ENCODE peak calls at places on chromosomes 13 and 19, in seven cellular contexts. One of them, this sample, is unnamed.
A peak's percentile ranks its signal among the peaks of the same experiment; 100 is the strongest.

GRCh38 chr19:44745386-44745831 is 3.1 kb upstream of the BCL3 start:
- DNase-seq in mucosa of descending colon: peak; percentile 90
- DNase-seq in fibroblast of lung: peak; percentile 81
- DNase-seq in adrenal gland: peak; percentile 80
- DNase-seq in DND-41: no peak
- DNase-seq in esophagus squamous epithelium: no peak
- DNase-seq in heart left ventricle: peak; percentile 84
- DNase-seq in this sample: peak; percentile 79

GRCh38 chr19:1069009-1069779 is 2.2 kb downstream of the ARHGAP45 start:
- DNase-seq in mucosa of descending colon: peak; percentile 92
- DNase-seq in fibroblast of lung: no peak
- DNase-seq in adrenal gland: peak; percentile 66
- DNase-seq in DND-41: peak; percentile 59
- DNase-seq in esophagus squamous epithelium: no peak
- DNase-seq in heart left ventricle: peak; percentile 88
- DNase-seq in this sample: peak; percentile 50

GRCh38 chr13:80529734-80530133 is 188.8 kb upstream of the SPRY2 start:
- DNase-seq in mucosa of descending colon: no peak
- DNase-seq in fibroblast of lung: no peak
- DNase-seq in adrenal gland: no peak
- DNase-seq in DND-41: no peak
- DNase-seq in esophagus squamous epithelium: no peak
- DNase-seq in heart left ventricle: no peak
- DNase-seq in this sample: no peak

GRCh38 chr13:104296301-104296700 is 1230.1 kb upstream of the SLC10A2 start:
- DNase-seq in mucosa of descending colon: no peak
- DNase-seq in fibroblast of lung: no peak
- DNase-seq in adrenal gland: no peak
- DNase-seq in DND-41: no peak
- DNase-seq in esophagus squamous epithelium: no peak
- DNase-seq in heart left ventricle: no peak
- DNase-seq in this sample: no peak

GRCh38 chr19:50459067-50459456 is 17.2 kb upstream of the EMC10 start:
- DNase-seq in mucosa of descending colon: no peak
- DNase-seq in fibroblast of lung: no peak
- DNase-seq in adrenal gland: no peak
- DNase-seq in DND-41: no peak
- DNase-seq in esophagus squamous epithelium: no peak
- DNase-seq in heart left ventricle: no peak
- DNase-seq in this sample: no peak

GRCh38 chr13:79451500-79451962 is 29.4 kb upstream of the NDFIP2 start:
- DNase-seq in mucosa of descending colon: peak; percentile 58
- DNase-seq in fibroblast of lung: peak; percentile 71
- DNase-seq in adrenal gland: peak; percentile 57
- DNase-seq in DND-41: peak; percentile 92
- DNase-seq in esophagus squamous epithelium: no peak
- DNase-seq in heart left ventricle: no peak
- DNase-seq in this sample: no peak

GRCh38 chr19:51664997-51665396 is 18.4 kb upstream of the SIGLEC14 start:
- DNase-seq in mucosa of descending colon: no peak
- DNase-seq in fibroblast of lung: peak; percentile 4
- DNase-seq in adrenal gland: no peak
- DNase-seq in DND-41: no peak
- DNase-seq in esophagus squamous epithelium: no peak
- DNase-seq in heart left ventricle: no peak
- DNase-seq in this sample: no peak

GRCh38 chr13:49086711-49087110 is 111.0 kb downstream of the FNDC3A start:
- DNase-seq in mucosa of descending colon: no peak
- DNase-seq in fibroblast of lung: peak; percentile 74
- DNase-seq in adrenal gland: no peak
- DNase-seq in DND-41: no peak
- DNase-seq in esophagus squamous epithelium: no peak
- DNase-seq in heart left ventricle: no peak
- DNase-seq in this sample: no peak

DNA sequence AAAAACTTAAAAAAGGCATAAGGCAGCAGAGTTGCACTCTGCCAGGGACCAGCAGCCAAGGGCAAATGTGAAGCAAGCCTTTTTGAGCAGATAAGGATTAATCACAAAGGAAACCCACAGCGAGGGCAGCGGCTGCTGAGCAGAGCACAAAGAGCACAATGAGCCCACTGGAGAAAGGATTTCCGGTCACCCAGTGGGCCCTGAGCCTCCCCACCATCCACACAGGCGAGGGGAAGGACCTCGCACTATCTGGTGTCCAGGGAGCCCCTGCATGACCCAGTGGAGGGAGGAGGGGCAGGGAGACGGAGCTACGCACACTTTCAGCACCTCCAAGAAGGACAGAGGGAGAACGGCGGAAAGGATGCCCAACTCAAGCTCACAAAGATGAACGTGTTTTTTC is 40.0 kb downstream of the COL4A1 start:
- DNase-seq in mucosa of descending colon: no peak
- DNase-seq in fibroblast of lung: no peak
- DNase-seq in adrenal gland: no peak
- DNase-seq in DND-41: no peak
- DNase-seq in esophagus squamous epithelium: no peak
- DNase-seq in heart left ventricle: no peak
- DNase-seq in this sample: no peak
- H3K4me1 ChIP-seq in mucosa of descending colon: peaks cover 8% of the 10 kb centered on the region
- H3K4me1 ChIP-seq in fibroblast of lung: peaks cover 33% of the 10 kb centered on the region
- H3K4me1 ChIP-seq in adrenal gland: peaks cover 12% of the 10 kb centered on the region
- H3K4me1 ChIP-seq in DND-41: no peaks in the 10 kb centered on the region
- H3K4me1 ChIP-seq in esophagus squamous epithelium: peaks cover under 1% of the 10 kb centered on the region
- H3K4me1 ChIP-seq in heart left ventricle: peaks cover 88% of the 10 kb centered on the region
- H3K4me1 ChIP-seq in this sample: peaks cover 92% of the 10 kb centered on the region

GRCh38 chr19:37362733-37363132 is 8.2 kb upstream of the ZNF527 start:
- DNase-seq in mucosa of descending colon: no peak
- DNase-seq in fibroblast of lung: no peak
- DNase-seq in adrenal gland: no peak
- DNase-seq in DND-41: no peak
- DNase-seq in esophagus squamous epithelium: no peak
- DNase-seq in heart left ventricle: no peak
- DNase-seq in this sample: no peak
- TF ChIP-seq CTCF in mucosa of descending colon: no peak
- TF ChIP-seq CTCF in fibroblast of lung: no peak
- TF ChIP-seq CTCF in adrenal gland: no peak
- TF ChIP-seq CTCF in DND-41: no peak
- TF ChIP-seq CTCF in esophagus squamous epithelium: no peak
- TF ChIP-seq CTCF in heart left ventricle: no peak
- TF ChIP-seq CTCF in this sample: no peak

GRCh38 chr13:41326661-41327060 is 15.6 kb downstream of the NAA16 start:
- DNase-seq in mucosa of descending colon: no peak
- DNase-seq in fibroblast of lung: no peak
- DNase-seq in adrenal gland: no peak
- DNase-seq in DND-41: no peak
- DNase-seq in esophagus squamous epithelium: no peak
- DNase-seq in heart left ventricle: no peak
- DNase-seq in this sample: no peak
- H3K4me1 ChIP-seq in mucosa of descending colon: no peaks in the 10 kb centered on the region
- H3K4me1 ChIP-seq in fibroblast of lung: no peaks in the 10 kb centered on the region
- H3K4me1 ChIP-seq in adrenal gland: peaks cover 12% of the 10 kb centered on the region
- H3K4me1 ChIP-seq in DND-41: no peaks in the 10 kb centered on the region
- H3K4me1 ChIP-seq in esophagus squamous epithelium: no peaks in the 10 kb centered on the region
- H3K4me1 ChIP-seq in heart left ventricle: peaks cover 18% of the 10 kb centered on the region
- H3K4me1 ChIP-seq in this sample: no peaks in the 10 kb centered on the region

DNA sequence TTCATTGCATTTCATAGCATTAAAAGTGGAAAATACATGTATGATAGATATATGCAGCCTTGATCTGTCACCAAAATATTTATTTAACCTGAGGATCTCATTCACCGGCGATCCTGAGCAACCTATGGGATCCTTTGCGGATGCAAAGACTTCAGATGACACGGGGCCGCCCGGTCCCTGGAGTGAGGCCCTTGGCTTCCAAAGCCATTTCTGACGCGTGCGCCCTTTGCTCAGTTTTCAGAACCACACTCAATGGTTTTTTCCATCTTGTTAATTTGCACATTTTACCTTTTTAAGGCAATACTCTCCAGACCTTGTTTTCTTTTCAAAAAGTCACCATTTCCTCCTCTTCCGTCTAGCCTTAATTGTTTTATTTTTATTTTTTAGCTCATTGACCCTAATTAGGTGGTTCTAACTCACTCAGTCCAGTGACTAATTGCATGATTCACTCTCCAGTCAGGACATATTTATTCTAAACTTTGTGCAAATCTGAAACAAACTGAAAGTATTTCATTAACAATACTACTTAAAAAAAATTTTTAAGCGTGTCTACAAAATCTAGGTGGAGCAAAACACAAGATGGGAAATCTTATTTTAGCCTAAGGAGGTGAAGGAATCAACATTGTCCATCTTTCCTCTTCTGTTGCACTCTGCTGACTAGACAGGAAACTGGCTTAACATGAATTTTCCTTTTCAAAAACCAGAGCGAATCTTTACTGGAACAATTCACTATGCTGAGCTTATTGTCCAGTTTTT is 47.9 kb downstream of the COL4A1 start:
- DNase-seq in mucosa of descending colon: no peak
- DNase-seq in fibroblast of lung: peak; percentile 22
- DNase-seq in adrenal gland: no peak
- DNase-seq in DND-41: no peak
- DNase-seq in esophagus squamous epithelium: no peak
- DNase-seq in heart left ventricle: no peak
- DNase-seq in this sample: no peak
- TF ChIP-seq CTCF in mucosa of descending colon: no peak
- TF ChIP-seq CTCF in fibroblast of lung: no peak
- TF ChIP-seq CTCF in adrenal gland: no peak
- TF ChIP-seq CTCF in DND-41: no peak
- TF ChIP-seq CTCF in esophagus squamous epithelium: no peak
- TF ChIP-seq CTCF in heart left ventricle: no peak
- TF ChIP-seq CTCF in this sample: no peak

DNA sequence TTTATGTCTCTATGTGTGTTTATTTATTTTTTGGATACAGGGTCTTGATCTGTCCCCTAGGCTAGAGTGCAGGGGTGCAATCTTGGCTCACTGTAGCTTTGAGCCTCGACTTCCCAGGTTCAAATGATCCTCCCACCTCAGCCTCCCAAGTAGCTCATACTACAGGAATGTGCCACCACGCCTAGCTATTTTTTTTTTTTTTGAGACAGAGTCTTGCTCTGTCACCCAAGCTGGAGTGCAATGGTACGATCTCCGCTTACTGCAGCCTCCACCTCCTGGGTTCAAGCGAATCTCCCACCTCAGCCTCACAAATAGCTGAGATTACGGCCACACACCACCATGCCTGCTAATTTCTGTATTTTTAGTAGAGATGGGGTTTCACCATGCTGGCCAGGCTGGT is 5.0 kb upstream of the ANGPTL4 start:
- DNase-seq in mucosa of descending colon: no peak
- DNase-seq in fibroblast of lung: no peak
- DNase-seq in adrenal gland: no peak
- DNase-seq in DND-41: no peak
- DNase-seq in esophagus squamous epithelium: no peak
- DNase-seq in heart left ventricle: no peak
- DNase-seq in this sample: no peak
- H3K4me1 ChIP-seq in mucosa of descending colon: peaks cover 7% of the 10 kb centered on the region
- H3K4me1 ChIP-seq in fibroblast of lung: peaks cover 18% of the 10 kb centered on the region
- H3K4me1 ChIP-seq in adrenal gland: peaks cover 42% of the 10 kb centered on the region
- H3K4me1 ChIP-seq in DND-41: peaks cover 3% of the 10 kb centered on the region
- H3K4me1 ChIP-seq in esophagus squamous epithelium: peaks cover 26% of the 10 kb centered on the region
- H3K4me1 ChIP-seq in heart left ventricle: peaks cover 52% of the 10 kb centered on the region
- H3K4me1 ChIP-seq in this sample: peaks cover 25% of the 10 kb centered on the region

GRCh38 chr13:69198706-69199105 is 908.9 kb upstream of the ATXN8OS start:
- DNase-seq in mucosa of descending colon: no peak
- DNase-seq in fibroblast of lung: no peak
- DNase-seq in adrenal gland: no peak
- DNase-seq in DND-41: no peak
- DNase-seq in esophagus squamous epithelium: no peak
- DNase-seq in heart left ventricle: no peak
- DNase-seq in this sample: no peak

GRCh38 chr13:69199664-69200063 is 908.0 kb upstream of the ATXN8OS start:
- DNase-seq in mucosa of descending colon: no peak
- DNase-seq in fibroblast of lung: no peak
- DNase-seq in adrenal gland: no peak
- DNase-seq in DND-41: no peak
- DNase-seq in esophagus squamous epithelium: no peak
- DNase-seq in heart left ventricle: no peak
- DNase-seq in this sample: no peak

DNA sequence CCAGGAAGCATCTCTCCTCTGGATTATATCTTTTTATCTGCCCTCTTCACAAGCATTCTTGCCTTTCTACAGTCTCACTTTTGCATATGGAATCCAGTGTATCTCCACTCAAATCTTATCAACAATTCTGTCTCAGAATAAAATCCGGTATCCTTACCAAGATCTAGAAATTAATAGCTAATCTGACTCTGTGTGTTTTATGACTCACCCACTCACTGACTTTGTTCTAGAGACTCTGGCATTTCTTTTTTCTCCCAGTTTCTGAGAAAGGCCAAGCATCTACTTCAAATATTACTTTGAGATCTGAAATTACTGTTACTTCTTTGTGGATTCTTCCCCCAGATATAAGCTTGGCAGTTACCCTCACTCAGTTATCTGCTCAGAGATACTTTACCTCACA is 913.5 kb upstream of the ATXN8OS start:
- DNase-seq in mucosa of descending colon: no peak
- DNase-seq in fibroblast of lung: no peak
- DNase-seq in adrenal gland: no peak
- DNase-seq in DND-41: no peak
- DNase-seq in esophagus squamous epithelium: no peak
- DNase-seq in heart left ventricle: no peak
- DNase-seq in this sample: no peak
- TF ChIP-seq CTCF in mucosa of descending colon: no peak
- TF ChIP-seq CTCF in fibroblast of lung: no peak
- TF ChIP-seq CTCF in adrenal gland: no peak
- TF ChIP-seq CTCF in DND-41: no peak
- TF ChIP-seq CTCF in esophagus squamous epithelium: no peak
- TF ChIP-seq CTCF in heart left ventricle: no peak
- TF ChIP-seq CTCF in this sample: no peak